ENCODE peak calls at places on chromosomes 1 and 21, in nine cellular contexts. R, M, S, C, Y, O, H, Z and K are unnamed samples.

GRCh38 chr21:33666153-33666552 is 23.9 kb downstream of the ITSN1 start:
- DNase-seq in Z (no peak), R (no peak), C (peak), H (no peak), M (no peak), O (no peak), S (no peak), Y (no peak), K (no peak)

GRCh38 chr1:82455342-82455741 is 654.6 kb downstream of the ADGRL2 start:
- DNase-seq in Z (no peak), S (no peak), Y (no peak), R (no peak), C (no peak), H (no peak), O (no peak), M (no peak), K (no peak)

GRCh38 chr1:6280761-6281451 is 20.0 kb upstream of the GPR153 start:
- DNase-seq in Z (no peak), S (no peak), Y (no peak), R (no peak), M (no peak), C (no peak), H (peak), O (no peak), K (no peak)

GRCh38 chr21:46188226-46189212 is 4.3 kb upstream of the SPATC1L start:
- DNase-seq in S (no peak), Y (no peak), O (no peak), M (peak), R (no peak), H (peak), C (peak), Z (no peak), K (peak)

GRCh38 chr1:232837085-232837484 is 31.9 kb downstream of the MAP10 start:
- DNase-seq in O (no peak), H (no peak), M (no peak), C (no peak), R (no peak), Y (no peak), S (no peak), Z (no peak), K (peak)

GRCh38 chr1:165857046-165857801 is 29.8 kb downstream of the UCK2 start:
- DNase-seq in S (no peak), C (peak), M (no peak), R (no peak), Z (no peak), Y (no peak), O (no peak), H (peak), K (peak)

GRCh38 chr1:196873385-196873784 is 14.5 kb upstream of the CFHR4 start:
- DNase-seq in Z (no peak), C (no peak), Y (no peak), H (no peak), S (no peak), M (no peak), R (no peak), O (no peak), K (no peak)

GRCh38 chr1:243420369-243420768 is 164.5 kb downstream of the SDCCAG8 start:
- DNase-seq in Y (no peak), C (no peak), O (no peak), S (no peak), R (no peak), M (no peak), Z (no peak), H (no peak), K (no peak)

GRCh38 chr1:110554871-110555801 is 36.2 kb upstream of the KCNA10 start:
- DNase-seq in Y (peak), Z (peak), M (peak), S (no peak), C (peak), O (no peak), R (peak), H (peak), K (peak)

GRCh38 chr1:213552045-213552444 is 435.7 kb upstream of the PROX1 start:
- DNase-seq in Z (no peak), Y (no peak), C (no peak), R (no peak), S (no peak), H (no peak), M (no peak), O (no peak), K (no peak)

GRCh38 chr1:112335351-112335750 is 60.7 kb upstream of the CTTNBP2NL start:
- DNase-seq in O (no peak), R (no peak), M (no peak), H (no peak), C (peak), Z (no peak), S (no peak), Y (no peak), K (peak)

GRCh38 chr1:19273106-19273843 is 15.3 kb downstream of the AKR7A3 start:
- DNase-seq in Y (no peak), M (no peak), C (no peak), S (no peak), O (no peak), Z (no peak), H (no peak), R (no peak), K (no peak)

GRCh38 chr1:35452086-35452485 is 105.1 kb downstream of the KIAA0319L start:
- DNase-seq in Y (no peak), Z (no peak), H (peak), M (peak), O (peak), R (no peak), C (peak), S (no peak), K (peak)

GRCh38 chr1:202320081-202320405 is 21.7 kb downstream of the UBE2T start:
- DNase-seq in C (no peak), H (no peak), M (no peak), S (no peak), O (no peak), Z (no peak), Y (no peak), R (no peak), K (no peak)

GRCh38 chr1:245822997-245823396 is 668.2 kb downstream of the KIF26B start:
- DNase-seq in R (no peak), Y (no peak), C (peak), Z (no peak), M (no peak), S (no peak), O (peak), H (no peak), K (peak)

GRCh38 chr1:156963621-156964020 is 43.2 kb downstream of the LRRC71 start:
- DNase-seq in H (no peak), O (no peak), C (no peak), Z (peak), Y (no peak), M (no peak), S (no peak), R (no peak), K (no peak)

GRCh38 chr21:14957836-14958235 is 107.0 kb downstream of the NRIP1 start:
- DNase-seq in S (no peak), C (no peak), O (no peak), R (no peak), Y (no peak), Z (no peak), H (no peak), M (no peak), K (peak)

DNA sequence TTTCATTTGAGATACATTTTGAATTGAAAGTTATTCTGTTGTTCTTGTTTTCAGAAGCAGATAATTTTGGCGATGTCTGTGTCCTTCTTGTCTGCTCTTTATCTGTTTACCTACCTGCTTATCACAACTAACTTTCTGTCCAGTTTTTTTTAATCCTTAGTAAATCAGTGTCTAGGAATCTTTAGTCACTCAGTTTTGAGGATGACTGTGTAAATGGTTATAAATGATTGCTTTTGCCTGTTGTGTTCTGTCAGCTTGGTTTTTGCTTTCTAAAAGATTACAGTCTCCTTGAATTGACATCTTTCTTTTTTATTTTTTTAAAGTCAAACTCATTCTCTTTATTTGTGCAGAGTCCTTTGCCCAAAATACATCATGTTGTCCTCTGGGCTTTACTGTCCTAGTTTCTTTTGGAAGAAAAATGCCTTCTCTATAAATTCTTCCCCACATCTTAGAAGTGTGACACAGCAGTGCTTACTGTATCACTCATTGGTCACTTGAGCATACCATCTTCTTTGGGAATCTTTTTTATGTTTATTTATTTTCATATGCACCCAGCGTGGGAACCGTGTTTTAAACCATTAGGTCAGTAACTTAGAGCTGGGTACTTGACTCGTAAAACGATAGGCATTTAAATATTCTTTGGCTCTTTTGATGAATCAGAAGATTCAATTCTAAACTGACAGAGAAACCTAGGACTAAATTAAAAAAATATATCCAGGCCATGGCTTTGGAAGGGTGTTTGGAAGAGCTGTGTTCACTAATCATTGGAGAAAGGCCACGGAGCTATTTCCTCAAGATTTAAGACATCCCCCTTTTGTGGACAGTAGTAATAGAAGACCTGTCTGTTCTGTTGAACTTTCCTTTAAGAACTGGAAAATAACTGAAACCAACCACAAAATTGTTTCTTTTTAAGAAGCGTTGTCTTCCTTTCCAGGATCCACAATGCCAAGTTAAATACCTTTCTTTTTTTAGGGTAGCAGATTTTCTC is 20.9 kb downstream of the LAMC1 start:
- DNase-seq in Z (no peak), H (no peak), R (no peak), S (no peak), Y (no peak), M (no peak), O (no peak), C (peak), K (peak)
- H3K4me3 ChIP-seq in Z (no peak), H (no peak), R (no peak), S (no peak), Y (no peak), M (no peak), O (no peak), C (no peak), K (no peak)

GRCh38 chr1:48790397-48790796 is 13.7 kb upstream of the BEND5 start:
- DNase-seq in S (no peak), O (no peak), M (no peak), Y (no peak), H (no peak), R (no peak), Z (peak), C (no peak), K (no peak)

GRCh38 chr1:48785869-48786268 is 9.2 kb upstream of the BEND5 start:
- DNase-seq in Z (peak), C (no peak), O (no peak), S (no peak), Y (no peak), H (no peak), R (no peak), M (no peak), K (no peak)

GRCh38 chr1:48794815-48795214 is 18.1 kb upstream of the BEND5 start:
- DNase-seq in Z (no peak), O (no peak), S (no peak), H (no peak), C (no peak), Y (no peak), R (no peak), M (no peak), K (peak)

GRCh38 chr1:48793863-48794262 is 17.2 kb upstream of the BEND5 start:
- DNase-seq in Y (no peak), H (no peak), R (no peak), Z (peak), O (no peak), S (no peak), C (no peak), M (no peak), K (no peak)

GRCh38 chr1:48789903-48790302 is 13.2 kb upstream of the BEND5 start:
- DNase-seq in C (no peak), O (no peak), Y (no peak), H (no peak), R (no peak), Z (peak), S (no peak), M (no peak), K (no peak)
- H3K4me3 ChIP-seq in C (no peak), O (no peak), Y (no peak), H (no peak), R (no peak), Z (no peak), S (no peak), M (no peak), K (no peak)

GRCh38 chr1:195664628-195665027 is 943.6 kb downstream of the KCNT2 start:
- DNase-seq in Y (no peak), Z (no peak), S (no peak), M (no peak), C (no peak), O (no peak), R (no peak), H (no peak), K (peak)

GRCh38 chr1:195663549-195664280 is 944.5 kb downstream of the KCNT2 start:
- DNase-seq in M (no peak), C (peak), S (no peak), O (peak), Z (no peak), Y (no peak), R (no peak), H (no peak), K (peak)
- H3K4me3 ChIP-seq in M (no peak), C (no peak), S (no peak), O (no peak), Z (no peak), Y (no peak), R (no peak), H (no peak), K (no peak)

GRCh38 chr21:37639756-37640155 is 273.2 kb downstream of the DYRK1A start:
- DNase-seq in H (no peak), O (no peak), S (no peak), M (peak), Z (no peak), Y (no peak), R (no peak), C (no peak), K (no peak)

GRCh38 chr21:37631319-37632117 is 264.9 kb downstream of the DYRK1A start:
- DNase-seq in M (peak), S (no peak), O (no peak), Y (no peak), Z (peak), H (no peak), R (peak), C (peak), K (peak)

GRCh38 chr21:37636152-37636860 is 269.7 kb downstream of the DYRK1A start:
- DNase-seq in S (no peak), H (no peak), O (no peak), Y (no peak), R (no peak), M (peak), C (peak), Z (no peak), K (peak)
- H3K4me3 ChIP-seq in S (no peak), H (no peak), O (no peak), Y (no peak), R (no peak), M (no peak), C (no peak), Z (no peak), K (no peak)

GRCh38 chr1:65267291-65268087 is 41.9 kb upstream of the DNAJC6 start:
- DNase-seq in S (no peak), Y (no peak), M (no peak), O (no peak), Z (no peak), R (no peak), H (no peak), C (no peak), K (no peak)

GRCh38 chr1:65265296-65266271 is 43.8 kb upstream of the DNAJC6 start:
- DNase-seq in M (peak), C (peak), S (no peak), H (no peak), Z (peak), O (no peak), Y (peak), R (peak), K (peak)

GRCh38 chr1:65266501-65266900 is 42.8 kb upstream of the DNAJC6 start:
- DNase-seq in C (no peak), S (no peak), O (no peak), Y (no peak), R (no peak), H (no peak), Z (no peak), M (no peak), K (no peak)

GRCh38 chr1:65263286-65263685 is 46.1 kb upstream of the DNAJC6 start:
- DNase-seq in S (no peak), R (no peak), O (no peak), C (no peak), H (no peak), Z (no peak), M (no peak), Y (no peak), K (no peak)

GRCh38 chr1:65264197-65264929 is 45.0 kb upstream of the DNAJC6 start:
- DNase-seq in R (no peak), H (no peak), Z (no peak), Y (no peak), M (peak), O (peak), S (no peak), C (peak), K (peak)
- H3K4me3 ChIP-seq in R (no peak), H (peak), Z (no peak), Y (no peak), M (peak), O (peak), S (peak), C (peak), K (peak)

GRCh38 chr1:163066686-163067085 is 2.5 kb upstream of the RGS4 start:
- DNase-seq in S (no peak), O (no peak), H (no peak), R (no peak), M (no peak), Z (no peak), Y (no peak), C (no peak), K (no peak)

GRCh38 chr1:163069655-163070277 is 605 bp downstream of the RGS4 start:
- DNase-seq in C (no peak), O (no peak), Z (no peak), R (no peak), Y (no peak), S (no peak), H (no peak), M (no peak), K (no peak)

GRCh38 chr1:163066168-163066567 is 3.0 kb upstream of the RGS4 start:
- DNase-seq in H (no peak), S (no peak), C (no peak), R (no peak), M (no peak), Z (no peak), O (no peak), Y (no peak), K (no peak)

GRCh38 chr1:163069142-163069541 is at the start of gene RGS4:
- DNase-seq in R (peak), C (peak), H (peak), M (peak), O (peak), S (no peak), Y (no peak), Z (no peak), K (peak)

GRCh38 chr1:163068716-163069115 is 445 bp upstream of the RGS4 start:
- DNase-seq in Y (no peak), C (peak), Z (no peak), S (no peak), R (no peak), M (no peak), O (no peak), H (no peak), K (peak)
- H3K4me3 ChIP-seq in Y (no peak), C (peak), Z (no peak), S (peak), R (no peak), M (peak), O (peak), H (peak), K (no peak)